ENCODE peak calls at places on chromosomes 4 and X, in nine cellular contexts. One of them, this sample, is unnamed.

GRCh38 chr4:169199184-169199583 is 71.6 kb downstream of the SH3RF1 start:
- DNase-seq in mesendoderm: no peak
- DNase-seq in ACHN: no peak
- DNase-seq in amniotic epithelial cell: no peak
- DNase-seq in fibroblast of lung: no peak
- DNase-seq in Kasumi-1: no peak
- DNase-seq in stimulated activated CD4-positive, alpha-beta T cell treated with anti-CD3 and anti-CD28 coated beads, Interleukin-2, amount 100 ng/mL, for 24 hours: no peak
- DNase-seq in hypothalamus: no peak
- DNase-seq in choroid plexus epithelial cell: no peak
- DNase-seq in this sample: no peak

GRCh38 chr4:93178279-93178678 is 650.3 kb upstream of the ATOH1 start:
- DNase-seq in mesendoderm: peak
- DNase-seq in ACHN: no peak
- DNase-seq in amniotic epithelial cell: peak
- DNase-seq in fibroblast of lung: no peak
- DNase-seq in Kasumi-1: no peak
- DNase-seq in stimulated activated CD4-positive, alpha-beta T cell treated with anti-CD3 and anti-CD28 coated beads, Interleukin-2, amount 100 ng/mL, for 24 hours: no peak
- DNase-seq in hypothalamus: no peak
- DNase-seq in choroid plexus epithelial cell: no peak
- DNase-seq in this sample: no peak

GRCh38 chrX:3717742-3718420 is 4.4 kb upstream of the PRKX start:
- DNase-seq in mesendoderm: no peak
- DNase-seq in ACHN: no peak
- DNase-seq in amniotic epithelial cell: peak
- DNase-seq in fibroblast of lung: peak
- DNase-seq in Kasumi-1: no peak
- DNase-seq in stimulated activated CD4-positive, alpha-beta T cell treated with anti-CD3 and anti-CD28 coated beads, Interleukin-2, amount 100 ng/mL, for 24 hours: no peak
- DNase-seq in hypothalamus: no peak
- DNase-seq in choroid plexus epithelial cell: peak
- DNase-seq in this sample: no peak

GRCh38 chr4:132592850-132593249 is 556.2 kb upstream of the PCDH10 start:
- DNase-seq in mesendoderm: no peak
- DNase-seq in ACHN: no peak
- DNase-seq in amniotic epithelial cell: no peak
- DNase-seq in fibroblast of lung: no peak
- DNase-seq in Kasumi-1: no peak
- DNase-seq in stimulated activated CD4-positive, alpha-beta T cell treated with anti-CD3 and anti-CD28 coated beads, Interleukin-2, amount 100 ng/mL, for 24 hours: no peak
- DNase-seq in hypothalamus: no peak
- DNase-seq in choroid plexus epithelial cell: no peak
- DNase-seq in this sample: no peak

GRCh38 chr4:139922625-139923024 is 231.4 kb downstream of the MAML3 start:
- DNase-seq in mesendoderm: no peak
- DNase-seq in ACHN: no peak
- DNase-seq in amniotic epithelial cell: peak
- DNase-seq in fibroblast of lung: peak
- DNase-seq in Kasumi-1: no peak
- DNase-seq in stimulated activated CD4-positive, alpha-beta T cell treated with anti-CD3 and anti-CD28 coated beads, Interleukin-2, amount 100 ng/mL, for 24 hours: no peak
- DNase-seq in hypothalamus: no peak
- DNase-seq in choroid plexus epithelial cell: no peak
- DNase-seq in this sample: no peak

GRCh38 chr4:153794001-153794400 is 5.1 kb upstream of the SFRP2 start:
- DNase-seq in mesendoderm: no peak
- DNase-seq in ACHN: no peak
- DNase-seq in amniotic epithelial cell: no peak
- DNase-seq in fibroblast of lung: no peak
- DNase-seq in Kasumi-1: no peak
- DNase-seq in stimulated activated CD4-positive, alpha-beta T cell treated with anti-CD3 and anti-CD28 coated beads, Interleukin-2, amount 100 ng/mL, for 24 hours: no peak
- DNase-seq in hypothalamus: no peak
- DNase-seq in choroid plexus epithelial cell: no peak
- DNase-seq in this sample: no peak

GRCh38 chr4:168601899-168602298 is 105.0 kb downstream of the PALLD start:
- DNase-seq in mesendoderm: no peak
- DNase-seq in ACHN: no peak
- DNase-seq in amniotic epithelial cell: no peak
- DNase-seq in fibroblast of lung: no peak
- DNase-seq in Kasumi-1: no peak
- DNase-seq in stimulated activated CD4-positive, alpha-beta T cell treated with anti-CD3 and anti-CD28 coated beads, Interleukin-2, amount 100 ng/mL, for 24 hours: no peak
- DNase-seq in hypothalamus: no peak
- DNase-seq in choroid plexus epithelial cell: no peak
- DNase-seq in this sample: no peak

GRCh38 chr4:76867880-76868655 is 29.9 kb downstream of the SOWAHB start:
- DNase-seq in mesendoderm: peak
- DNase-seq in ACHN: no peak
- DNase-seq in amniotic epithelial cell: no peak
- DNase-seq in fibroblast of lung: no peak
- DNase-seq in Kasumi-1: no peak
- DNase-seq in stimulated activated CD4-positive, alpha-beta T cell treated with anti-CD3 and anti-CD28 coated beads, Interleukin-2, amount 100 ng/mL, for 24 hours: no peak
- DNase-seq in hypothalamus: no peak
- DNase-seq in choroid plexus epithelial cell: no peak
- DNase-seq in this sample: no peak

GRCh38 chrX:87621697-87622096 is 104.1 kb downstream of the KLHL4 start:
- DNase-seq in mesendoderm: no peak
- DNase-seq in ACHN: no peak
- DNase-seq in amniotic epithelial cell: peak
- DNase-seq in fibroblast of lung: peak
- DNase-seq in Kasumi-1: no peak
- DNase-seq in stimulated activated CD4-positive, alpha-beta T cell treated with anti-CD3 and anti-CD28 coated beads, Interleukin-2, amount 100 ng/mL, for 24 hours: no peak
- DNase-seq in hypothalamus: no peak
- DNase-seq in choroid plexus epithelial cell: peak
- DNase-seq in this sample: no peak

GRCh38 chr4:74330295-74330750 is 22.1 kb downstream of the EPGN start:
- DNase-seq in mesendoderm: no peak
- DNase-seq in ACHN: no peak
- DNase-seq in amniotic epithelial cell: peak
- DNase-seq in fibroblast of lung: peak
- DNase-seq in Kasumi-1: no peak
- DNase-seq in stimulated activated CD4-positive, alpha-beta T cell treated with anti-CD3 and anti-CD28 coated beads, Interleukin-2, amount 100 ng/mL, for 24 hours: no peak
- DNase-seq in hypothalamus: no peak
- DNase-seq in choroid plexus epithelial cell: peak
- DNase-seq in this sample: no peak

GRCh38 chr4:3348621-3349020 is 55.8 kb downstream of the RGS12 start:
- DNase-seq in mesendoderm: no peak
- DNase-seq in ACHN: no peak
- DNase-seq in amniotic epithelial cell: no peak
- DNase-seq in fibroblast of lung: no peak
- DNase-seq in Kasumi-1: no peak
- DNase-seq in stimulated activated CD4-positive, alpha-beta T cell treated with anti-CD3 and anti-CD28 coated beads, Interleukin-2, amount 100 ng/mL, for 24 hours: no peak
- DNase-seq in hypothalamus: no peak
- DNase-seq in choroid plexus epithelial cell: no peak
- DNase-seq in this sample: no peak

GRCh38 chrX:74049126-74049525 is 254.9 kb upstream of the ZCCHC13 start:
- DNase-seq in mesendoderm: peak
- DNase-seq in ACHN: no peak
- DNase-seq in amniotic epithelial cell: no peak
- DNase-seq in fibroblast of lung: no peak
- DNase-seq in Kasumi-1: no peak
- DNase-seq in stimulated activated CD4-positive, alpha-beta T cell treated with anti-CD3 and anti-CD28 coated beads, Interleukin-2, amount 100 ng/mL, for 24 hours: no peak
- DNase-seq in hypothalamus: no peak
- DNase-seq in choroid plexus epithelial cell: no peak
- DNase-seq in this sample: no peak

GRCh38 chr4:53490965-53491622 is 100.2 kb downstream of the LNX1 start:
- DNase-seq in mesendoderm: peak
- DNase-seq in ACHN: peak
- DNase-seq in amniotic epithelial cell: peak
- DNase-seq in fibroblast of lung: peak
- DNase-seq in Kasumi-1: peak
- DNase-seq in stimulated activated CD4-positive, alpha-beta T cell treated with anti-CD3 and anti-CD28 coated beads, Interleukin-2, amount 100 ng/mL, for 24 hours: no peak
- DNase-seq in hypothalamus: no peak
- DNase-seq in choroid plexus epithelial cell: peak
- DNase-seq in this sample: no peak

GRCh38 chr4:41381384-41381783 is 124.7 kb downstream of the UCHL1 start:
- DNase-seq in mesendoderm: no peak
- DNase-seq in ACHN: no peak
- DNase-seq in amniotic epithelial cell: no peak
- DNase-seq in fibroblast of lung: no peak
- DNase-seq in Kasumi-1: no peak
- DNase-seq in stimulated activated CD4-positive, alpha-beta T cell treated with anti-CD3 and anti-CD28 coated beads, Interleukin-2, amount 100 ng/mL, for 24 hours: no peak
- DNase-seq in hypothalamus: no peak
- DNase-seq in choroid plexus epithelial cell: no peak
- DNase-seq in this sample: no peak

GRCh38 chrX:98077440-98077839 is 1193.7 kb downstream of the RPA4 start:
- DNase-seq in mesendoderm: no peak
- DNase-seq in ACHN: no peak
- DNase-seq in amniotic epithelial cell: no peak
- DNase-seq in fibroblast of lung: no peak
- DNase-seq in Kasumi-1: no peak
- DNase-seq in stimulated activated CD4-positive, alpha-beta T cell treated with anti-CD3 and anti-CD28 coated beads, Interleukin-2, amount 100 ng/mL, for 24 hours: no peak
- DNase-seq in hypothalamus: no peak
- DNase-seq in choroid plexus epithelial cell: no peak
- DNase-seq in this sample: no peak

GRCh38 chr4:8504279-8505007 is 63.9 kb downstream of the TRMT44 start:
- DNase-seq in mesendoderm: no peak
- DNase-seq in ACHN: no peak
- DNase-seq in amniotic epithelial cell: no peak
- DNase-seq in fibroblast of lung: no peak
- DNase-seq in Kasumi-1: no peak
- DNase-seq in stimulated activated CD4-positive, alpha-beta T cell treated with anti-CD3 and anti-CD28 coated beads, Interleukin-2, amount 100 ng/mL, for 24 hours: no peak
- DNase-seq in hypothalamus: no peak
- DNase-seq in choroid plexus epithelial cell: no peak
- DNase-seq in this sample: no peak

GRCh38 chr4:129598582-129598981 is 502.6 kb downstream of the C4orf33 start:
- DNase-seq in mesendoderm: no peak
- DNase-seq in ACHN: no peak
- DNase-seq in amniotic epithelial cell: no peak
- DNase-seq in fibroblast of lung: no peak
- DNase-seq in Kasumi-1: no peak
- DNase-seq in stimulated activated CD4-positive, alpha-beta T cell treated with anti-CD3 and anti-CD28 coated beads, Interleukin-2, amount 100 ng/mL, for 24 hours: no peak
- DNase-seq in hypothalamus: no peak
- DNase-seq in choroid plexus epithelial cell: peak
- DNase-seq in this sample: no peak

GRCh38 chr4:26936284-26937065 is 75.8 kb downstream of the STIM2 start:
- DNase-seq in mesendoderm: peak
- DNase-seq in ACHN: peak
- DNase-seq in amniotic epithelial cell: peak
- DNase-seq in fibroblast of lung: peak
- DNase-seq in Kasumi-1: no peak
- DNase-seq in stimulated activated CD4-positive, alpha-beta T cell treated with anti-CD3 and anti-CD28 coated beads, Interleukin-2, amount 100 ng/mL, for 24 hours: no peak
- DNase-seq in hypothalamus: no peak
- DNase-seq in choroid plexus epithelial cell: peak
- DNase-seq in this sample: no peak

GRCh38 chrX:16839852-16840460 is 30.2 kb downstream of the RBBP7 start:
- DNase-seq in mesendoderm: peak
- DNase-seq in ACHN: peak
- DNase-seq in amniotic epithelial cell: peak
- DNase-seq in fibroblast of lung: peak
- DNase-seq in Kasumi-1: no peak
- DNase-seq in stimulated activated CD4-positive, alpha-beta T cell treated with anti-CD3 and anti-CD28 coated beads, Interleukin-2, amount 100 ng/mL, for 24 hours: no peak
- DNase-seq in hypothalamus: no peak
- DNase-seq in choroid plexus epithelial cell: peak
- DNase-seq in this sample: no peak

GRCh38 chr4:149997881-149998421 is 80.3 kb upstream of the DCLK2 start:
- DNase-seq in mesendoderm: peak
- DNase-seq in ACHN: peak
- DNase-seq in amniotic epithelial cell: peak
- DNase-seq in fibroblast of lung: peak
- DNase-seq in Kasumi-1: no peak
- DNase-seq in stimulated activated CD4-positive, alpha-beta T cell treated with anti-CD3 and anti-CD28 coated beads, Interleukin-2, amount 100 ng/mL, for 24 hours: no peak
- DNase-seq in hypothalamus: no peak
- DNase-seq in choroid plexus epithelial cell: peak
- DNase-seq in this sample: no peak